ENCODE peak calls at places on chromosome 18, in ten cellular contexts. J is amygdala, Z is hippocampal formation, R is left lobe of liver, E is iPS-NIHi11, G is stomach, B is progenitor cell of endocrine pancreas, F is NCI-H774, X is activated T-cell treated with anti-CD3 and anti-CD28 coated beads for 1 hour, L is ELR. P is an unnamed sample.

GRCh38 chr18:58538604-58539386 is 90.1 kb downstream of the ALPK2 start:
- DNase-seq in J (no peak), Z (no peak), R (peak; percentile 55), E (no peak), G (no peak), B (no peak), F (no peak), X (no peak), L (peak; percentile 46), P (no peak)

GRCh38 chr18:60471652-60472051 is 99.1 kb upstream of the MC4R start:
- DNase-seq in J (no peak), Z (no peak), R (no peak), E (no peak), G (no peak), B (no peak), F (peak; percentile 13), X (no peak), L (no peak), P (no peak)

GRCh38 chr18:22166070-22166972 is 3.1 kb upstream of the GATA6 start:
- DNase-seq in J (no peak), Z (no peak), R (peak; percentile 85), E (peak; percentile 29), G (peak; percentile 69), B (no peak), F (no peak), X (no peak), L (peak; percentile 4), P (peak; percentile 63)

GRCh38 chr18:48923746-48924580 is 26.8 kb downstream of the SMAD7 start:
- DNase-seq in J (no peak), Z (no peak), R (no peak), E (no peak), G (no peak), B (no peak), F (no peak), X (no peak), L (peak; percentile 85), P (no peak)

GRCh38 chr18:10114727-10115463 is 201.1 kb downstream of the VAPA start:
- DNase-seq in J (no peak), Z (no peak), R (no peak), E (no peak), G (no peak), B (no peak), F (no peak), X (no peak), L (no peak), P (no peak)

GRCh38 chr18:23453657-23454011 is 547 bp downstream of the RIOK3 start:
- DNase-seq in J (no peak), Z (peak; percentile 7), R (no peak), E (no peak), G (no peak), B (no peak), F (no peak), X (no peak), L (peak; percentile 65), P (no peak)

GRCh38 chr18:46213295-46213694 is 109.1 kb downstream of the HAUS1 start:
- DNase-seq in J (no peak), Z (no peak), R (no peak), E (peak; percentile 43), G (no peak), B (no peak), F (no peak), X (no peak), L (peak; percentile 42), P (no peak)

GRCh38 chr18:62521588-62521987 is 1.2 kb upstream of the ZCCHC2 start:
- DNase-seq in J (no peak), Z (no peak), R (no peak), E (no peak), G (no peak), B (no peak), F (no peak), X (no peak), L (no peak), P (no peak)

GRCh38 chr18:34624551-34624950 is 85.5 kb upstream of the DTNA start:
- DNase-seq in J (no peak), Z (no peak), R (no peak), E (no peak), G (no peak), B (no peak), F (peak; percentile 26), X (no peak), L (no peak), P (no peak)

GRCh38 chr18:48850891-48851302 is 99.9 kb downstream of the SMAD7 start:
- DNase-seq in J (no peak), Z (no peak), R (no peak), E (no peak), G (no peak), B (no peak), F (no peak), X (no peak), L (no peak), P (no peak)

GRCh38 chr18:75472391-75472790 is 44.9 kb upstream of the SMIM21 start:
- DNase-seq in J (no peak), Z (no peak), R (no peak), E (no peak), G (no peak), B (no peak), F (no peak), X (no peak), L (no peak), P (no peak)

GRCh38 chr18:71371951-71372605 is 1083.2 kb downstream of the SOCS6 start:
- DNase-seq in J (no peak), Z (no peak), R (no peak), E (no peak), G (no peak), B (no peak), F (no peak), X (no peak), L (no peak), P (no peak)

GRCh38 chr18:27473359-27473758 is 288.3 kb upstream of the CHST9 start:
- DNase-seq in J (no peak), Z (no peak), R (no peak), E (no peak), G (no peak), B (no peak), F (no peak), X (no peak), L (no peak), P (no peak)

GRCh38 chr18:25503567-25504081 is 151.7 kb upstream of the ZNF521 start:
- DNase-seq in J (peak; percentile 23), Z (peak; percentile 60), R (no peak), E (peak; percentile 63), G (no peak), B (no peak), F (no peak), X (no peak), L (peak; percentile 72), P (peak; percentile 31)

GRCh38 chr18:36628435-36629094 is 200.2 kb downstream of the TPGS2 start:
- DNase-seq in J (no peak), Z (no peak), R (no peak), E (no peak), G (no peak), B (no peak), F (no peak), X (no peak), L (peak; percentile 62), P (no peak)

GRCh38 chr18:22302152-22302551 is 115.6 kb downstream of the CTAGE1 start:
- DNase-seq in J (no peak), Z (no peak), R (no peak), E (no peak), G (no peak), B (no peak), F (no peak), X (no peak), L (no peak), P (no peak)

GRCh38 chr18:46470714-46471113 is 186.3 kb downstream of the LOXHD1 start:
- DNase-seq in J (no peak), Z (no peak), R (no peak), E (no peak), G (no peak), B (no peak), F (no peak), X (no peak), L (no peak), P (no peak)

GRCh38 chr18:67285583-67285982 is 230.9 kb downstream of the DSEL start:
- DNase-seq in J (no peak), Z (no peak), R (no peak), E (no peak), G (no peak), B (no peak), F (no peak), X (no peak), L (no peak), P (no peak)

GRCh38 chr18:62621546-62621945 is 93.8 kb upstream of the PHLPP1 start:
- DNase-seq in J (no peak), Z (no peak), R (no peak), E (no peak), G (no peak), B (no peak), F (no peak), X (no peak), L (no peak), P (no peak)

GRCh38 chr18:5970032-5970431 is 74.7 kb upstream of the TMEM200C start:
- DNase-seq in J (no peak), Z (peak; percentile 50), R (no peak), E (no peak), G (no peak), B (no peak), F (no peak), X (no peak), L (no peak), P (no peak)